ENCODE peak calls at places on chromosomes 16 and 17, in ten cellular contexts. C, N, I, B, O, A, S, D, H and Q are unnamed samples.

GRCh38 chr16:89721644-89722391 is 481 bp downstream of the ZNF276 start:
- DNase-seq in N (peak), C (peak), I (peak), H (peak), S (peak), O (peak), A (no peak), B (peak), D (peak), Q (peak)

GRCh38 chr17:55301521-55302406 is 37.0 kb downstream of the HLF start:
- DNase-seq in D (peak), O (no peak), N (no peak), C (no peak), S (no peak), I (no peak), A (no peak), H (no peak), B (no peak), Q (no peak)

GRCh38 chr17:79623786-79624657 is 13.2 kb upstream of the RBFOX3 start:
- DNase-seq in A (no peak), B (no peak), O (no peak), H (no peak), N (no peak), D (no peak), I (no peak), S (no peak), C (no peak), Q (peak)

GRCh38 chr16:84081446-84081989 is 35.2 kb downstream of the MBTPS1 start:
- DNase-seq in A (no peak), I (no peak), D (no peak), O (no peak), B (no peak), H (no peak), S (no peak), C (no peak), N (no peak), Q (no peak)

GRCh38 chr17:29560306-29560705 is 6.5 kb downstream of the ABHD15 start:
- DNase-seq in D (no peak), A (no peak), I (no peak), S (no peak), B (no peak), N (no peak), C (no peak), O (no peak), H (no peak), Q (no peak)

GRCh38 chr16:9970796-9971195 is 211.4 kb downstream of the GRIN2A start:
- DNase-seq in A (no peak), D (no peak), O (no peak), C (no peak), S (no peak), I (no peak), N (no peak), H (no peak), B (no peak), Q (no peak)

GRCh38 chr16:46573008-46573833 is 48.0 kb downstream of the SHCBP1 start:
- DNase-seq in N (no peak), D (peak), O (no peak), B (no peak), H (peak), C (peak), A (no peak), S (no peak), I (peak), Q (no peak)

GRCh38 chr16:53220585-53220984 is 165.8 kb downstream of the CHD9 start:
- DNase-seq in O (no peak), D (peak), C (peak), I (peak), N (no peak), A (no peak), S (no peak), H (peak), B (no peak), Q (no peak)

GRCh38 chr16:80883816-80884215 is 79.4 kb upstream of the CDYL2 start:
- DNase-seq in N (no peak), H (no peak), A (no peak), I (no peak), D (no peak), C (no peak), O (no peak), B (no peak), S (no peak), Q (no peak)

GRCh38 chr17:31722251-31723056 is 136.6 kb downstream of the COPRS start:
- DNase-seq in C (peak), N (no peak), B (no peak), S (no peak), D (peak), O (no peak), A (no peak), I (peak), H (peak), Q (no peak)

GRCh38 chr17:79835953-79836951 is 3.0 kb downstream of the CBX4 start:
- DNase-seq in S (no peak), B (no peak), C (no peak), A (no peak), H (no peak), I (no peak), N (no peak), O (no peak), D (no peak), Q (peak)

GRCh38 chr17:1546292-1546922 is 16.2 kb downstream of the PITPNA start:
- DNase-seq in I (no peak), O (no peak), S (no peak), N (no peak), D (no peak), H (no peak), B (no peak), C (no peak), A (no peak), Q (no peak)

GRCh38 chr16:84088695-84089395 is 27.9 kb downstream of the MBTPS1 start:
- DNase-seq in D (no peak), B (peak), N (peak), H (no peak), A (no peak), C (no peak), S (no peak), I (no peak), O (peak), Q (no peak)